ENCODE peak calls at places on chromosome 14, in six cellular contexts. A, F, S, C, I and H are unnamed samples.

GRCh38 chr14:57657487-57657886 is 163.8 kb upstream of the CCDC198 start:
- DNase-seq in A (no peak), F (no peak), S (no peak), C (no peak), I (no peak), H (no peak)

GRCh38 chr14:103861413-103862392 is 14.3 kb upstream of the PPP1R13B start:
- DNase-seq in A (no peak), F (no peak), S (no peak), C (no peak), I (no peak), H (no peak)

GRCh38 chr14:100571837-100572236 is 15.4 kb downstream of the BEGAIN start:
- DNase-seq in A (no peak), F (no peak), S (no peak), C (no peak), I (no peak), H (no peak)

GRCh38 chr14:28875937-28876910 is 109.6 kb downstream of the FOXG1 start:
- DNase-seq in A (no peak), F (no peak), S (peak), C (no peak), I (peak), H (no peak)

GRCh38 chr14:75295061-75295461 is 16.4 kb downstream of the FOS start:
- DNase-seq in A (peak), F (peak), S (no peak), C (no peak), I (no peak), H (no peak)

GRCh38 chr14:53881161-53881846 is 75.3 kb downstream of the BMP4 start:
- DNase-seq in A (peak), F (no peak), S (no peak), C (no peak), I (no peak), H (no peak)

GRCh38 chr14:91349481-91350074 is 68.0 kb downstream of the CCDC88C start:
- DNase-seq in A (no peak), F (no peak), S (no peak), C (peak), I (no peak), H (peak)

GRCh38 chr14:102201369-102201748 is 61.7 kb downstream of the WDR20 start:
- DNase-seq in A (no peak), F (no peak), S (no peak), C (no peak), I (no peak), H (no peak)

GRCh38 chr14:22664261-22664660 is 20.1 kb upstream of the OR6J1 start:
- DNase-seq in A (no peak), F (no peak), S (no peak), C (no peak), I (no peak), H (no peak)

GRCh38 chr14:23294734-23295561 is 7.7 kb downstream of the PPP1R3E start:
- DNase-seq in A (no peak), F (no peak), S (peak), C (no peak), I (peak), H (no peak)

GRCh38 chr14:91164676-91165075 is 50.8 kb downstream of the DGLUCY start:
- DNase-seq in A (no peak), F (peak), S (no peak), C (no peak), I (peak), H (no peak)

GRCh38 chr14:97726661-97727060 is 929.5 kb downstream of the VRK1 start:
- DNase-seq in A (no peak), F (no peak), S (no peak), C (no peak), I (no peak), H (no peak)

GRCh38 chr14:104866451-104867370 is 1.6 kb downstream of the CEP170B start:
- DNase-seq in A (no peak), F (peak), S (no peak), C (no peak), I (no peak), H (no peak)

GRCh38 chr14:99280852-99281251 is 8.9 kb upstream of the BCL11B start:
- DNase-seq in A (no peak), F (no peak), S (no peak), C (no peak), I (no peak), H (no peak)

GRCh38 chr14:100714205-100714781 is 12.4 kb upstream of the DLK1 start:
- DNase-seq in A (no peak), F (no peak), S (no peak), C (no peak), I (no peak), H (no peak)

GRCh38 chr14:23056956-23057756 is at the start of gene CDH24:
- DNase-seq in A (no peak), F (peak), S (no peak), C (peak), I (no peak), H (no peak)

GRCh38 chr14:34355584-34356266 is 106.3 kb downstream of the SPTSSA start:
- DNase-seq in A (peak), F (no peak), S (peak), C (no peak), I (no peak), H (no peak)